ENCODE peak calls at places on chromosomes 5 and 9, in seven cellular contexts. One of them, this sample, is unnamed.

GRCh38 chr9:18368206-18368605 is 105.7 kb upstream of the ADAMTSL1 start:
- DNase-seq in H9: no peak
- DNase-seq in mesenchymal stem cell: no peak
- DNase-seq in mesendoderm: no peak
- DNase-seq in neuronal stem cell: no peak
- DNase-seq in trophoblast cell: no peak
- DNase-seq in H1: no peak
- DNase-seq in this sample: peak; percentile 32

GRCh38 chr9:107749787-107750444 is 260.3 kb upstream of the KLF4 start:
- DNase-seq in H9: peak; percentile 79
- DNase-seq in mesenchymal stem cell: peak; percentile 87
- DNase-seq in mesendoderm: peak; percentile 85
- DNase-seq in neuronal stem cell: no peak
- DNase-seq in trophoblast cell: no peak
- DNase-seq in H1: peak; percentile 53
- DNase-seq in this sample: peak; percentile 96

GRCh38 chr5:120503311-120503710 is 39.2 kb downstream of the PRR16 start:
- DNase-seq in H9: no peak
- DNase-seq in mesenchymal stem cell: no peak
- DNase-seq in mesendoderm: no peak
- DNase-seq in neuronal stem cell: no peak
- DNase-seq in trophoblast cell: no peak
- DNase-seq in H1: no peak
- DNase-seq in this sample: no peak

GRCh38 chr5:88824892-88825781 is 57.8 kb downstream of the MEF2C start:
- DNase-seq in H9: no peak
- DNase-seq in mesenchymal stem cell: peak; percentile 65
- DNase-seq in mesendoderm: no peak
- DNase-seq in neuronal stem cell: no peak
- DNase-seq in trophoblast cell: no peak
- DNase-seq in H1: no peak
- DNase-seq in this sample: peak; percentile 67

GRCh38 chr5:50711280-50711679 is 44.8 kb downstream of the PARP8 start:
- DNase-seq in H9: no peak
- DNase-seq in mesenchymal stem cell: peak; percentile 61
- DNase-seq in mesendoderm: no peak
- DNase-seq in neuronal stem cell: no peak
- DNase-seq in trophoblast cell: no peak
- DNase-seq in H1: no peak
- DNase-seq in this sample: peak; percentile 8

GRCh38 chr5:110096419-110096818 is 406.7 kb downstream of the MAN2A1 start:
- DNase-seq in H9: no peak
- DNase-seq in mesenchymal stem cell: no peak
- DNase-seq in mesendoderm: no peak
- DNase-seq in neuronal stem cell: no peak
- DNase-seq in trophoblast cell: no peak
- DNase-seq in H1: no peak
- DNase-seq in this sample: no peak

GRCh38 chr9:61670616-61671015 is 480.8 kb downstream of the SPATA31A7 start:
- DNase-seq in H9: peak; percentile 2
- DNase-seq in mesenchymal stem cell: no peak
- DNase-seq in mesendoderm: no peak
- DNase-seq in neuronal stem cell: no peak
- DNase-seq in trophoblast cell: no peak
- DNase-seq in H1: no peak
- DNase-seq in this sample: no peak

GRCh38 chr5:51902512-51902911 is 519.3 kb downstream of the ISL1 start:
- DNase-seq in H9: no peak
- DNase-seq in mesenchymal stem cell: peak; percentile 1
- DNase-seq in mesendoderm: peak; percentile 22
- DNase-seq in neuronal stem cell: no peak
- DNase-seq in trophoblast cell: no peak
- DNase-seq in H1: no peak
- DNase-seq in this sample: no peak

GRCh38 chr5:13985736-13986418 is 41.4 kb upstream of the DNAH5 start:
- DNase-seq in H9: no peak
- DNase-seq in mesenchymal stem cell: peak; percentile 92
- DNase-seq in mesendoderm: peak; percentile 43
- DNase-seq in neuronal stem cell: no peak
- DNase-seq in trophoblast cell: no peak
- DNase-seq in H1: no peak
- DNase-seq in this sample: peak; percentile 92

GRCh38 chr9:33464045-33464636 is 9.6 kb downstream of the NOL6 start:
- DNase-seq in H9: no peak
- DNase-seq in mesenchymal stem cell: no peak
- DNase-seq in mesendoderm: no peak
- DNase-seq in neuronal stem cell: no peak
- DNase-seq in trophoblast cell: no peak
- DNase-seq in H1: no peak
- DNase-seq in this sample: no peak

GRCh38 chr5:5711112-5711511 is 288.6 kb downstream of the ICE1 start:
- DNase-seq in H9: no peak
- DNase-seq in mesenchymal stem cell: no peak
- DNase-seq in mesendoderm: no peak
- DNase-seq in neuronal stem cell: no peak
- DNase-seq in trophoblast cell: no peak
- DNase-seq in H1: no peak
- DNase-seq in this sample: no peak

GRCh38 chr5:36161317-36161716 is 9.4 kb downstream of the SKP2 start:
- DNase-seq in H9: no peak
- DNase-seq in mesenchymal stem cell: no peak
- DNase-seq in mesendoderm: no peak
- DNase-seq in neuronal stem cell: no peak
- DNase-seq in trophoblast cell: peak; percentile 67
- DNase-seq in H1: no peak
- DNase-seq in this sample: no peak

GRCh38 chr5:11384441-11385250 is 519.6 kb downstream of the CTNND2 start:
- DNase-seq in H9: peak; percentile 39
- DNase-seq in mesenchymal stem cell: no peak
- DNase-seq in mesendoderm: peak; percentile 22
- DNase-seq in neuronal stem cell: no peak
- DNase-seq in trophoblast cell: no peak
- DNase-seq in H1: peak; percentile 62
- DNase-seq in this sample: no peak

GRCh38 chr9:113520109-113520642 is 56.6 kb downstream of the RGS3 start:
- DNase-seq in H9: no peak
- DNase-seq in mesenchymal stem cell: peak; percentile 44
- DNase-seq in mesendoderm: no peak
- DNase-seq in neuronal stem cell: no peak
- DNase-seq in trophoblast cell: no peak
- DNase-seq in H1: no peak
- DNase-seq in this sample: peak; percentile 20

DNA sequence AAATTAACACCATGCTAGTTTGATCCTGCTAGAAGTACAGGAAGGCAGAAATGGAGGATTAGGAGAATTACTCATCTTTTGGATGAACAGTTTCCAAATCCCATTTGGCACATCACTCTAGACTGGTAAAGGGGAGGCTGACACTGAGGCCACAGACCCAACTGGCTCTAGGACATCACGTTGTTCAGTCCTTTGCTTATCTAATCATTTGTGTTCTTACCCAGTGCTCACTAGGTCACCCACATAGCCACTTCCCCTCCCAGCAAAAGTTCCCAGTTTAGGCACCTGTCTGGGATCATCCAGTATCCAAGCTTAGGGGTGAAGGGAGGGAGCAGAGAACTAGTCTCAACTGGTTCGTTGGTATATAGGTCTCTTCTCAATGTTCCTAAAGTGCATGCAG is 1.6 kb upstream of the LEAP2 start:
- DNase-seq in H9: no peak
- DNase-seq in mesenchymal stem cell: no peak
- DNase-seq in mesendoderm: no peak
- DNase-seq in neuronal stem cell: no peak
- DNase-seq in trophoblast cell: no peak
- DNase-seq in H1: no peak
- DNase-seq in this sample: no peak
- H2AK5ac ChIP-seq in H9: no peak overlapping the region
- H2AK5ac ChIP-seq in mesenchymal stem cell: no peak overlapping the region
- H2AK5ac ChIP-seq in mesendoderm: no peak overlapping the region
- H2AK5ac ChIP-seq in neuronal stem cell: no peak overlapping the region
- H2AK5ac ChIP-seq in trophoblast cell: no peak overlapping the region
- H2AK5ac ChIP-seq in H1: no peak overlapping the region
- H2AK5ac ChIP-seq in this sample: no peak overlapping the region

DNA sequence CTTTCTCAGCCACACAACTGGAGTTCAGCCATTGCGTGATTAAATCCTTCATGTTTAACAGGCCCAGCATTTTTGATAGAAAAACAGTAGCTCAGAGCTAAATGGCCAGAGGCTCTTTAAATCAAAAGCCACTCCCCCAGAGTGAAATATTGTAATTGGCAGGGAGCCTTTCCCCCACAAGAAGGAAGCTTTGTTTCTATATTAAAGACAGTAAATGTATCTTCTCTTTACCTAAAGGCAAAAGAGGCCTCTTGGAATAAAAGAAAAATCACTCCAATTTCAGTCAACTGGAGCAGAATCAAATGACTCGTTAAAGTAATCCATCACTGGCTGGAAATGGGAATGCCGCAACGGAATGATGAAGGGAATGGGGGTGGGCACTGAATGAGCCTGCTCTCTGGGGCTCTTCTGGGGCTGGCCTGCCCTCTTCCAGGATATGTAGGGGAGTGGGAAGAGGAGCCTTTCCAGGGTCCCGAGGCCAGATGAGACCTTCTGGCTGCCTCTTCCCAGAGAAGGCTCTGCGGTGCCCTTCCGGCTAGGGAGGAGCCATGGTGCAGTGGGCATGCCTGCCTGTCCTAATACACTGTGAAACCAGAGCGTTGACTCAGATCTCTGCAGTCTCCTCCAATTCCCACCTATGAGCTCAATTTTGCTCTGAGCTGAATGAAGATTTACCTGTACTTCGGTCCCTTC is 45.2 kb downstream of the ANKDD1B start:
- DNase-seq in H9: no peak
- DNase-seq in mesenchymal stem cell: no peak
- DNase-seq in mesendoderm: no peak
- DNase-seq in neuronal stem cell: no peak
- DNase-seq in trophoblast cell: no peak
- DNase-seq in H1: no peak
- DNase-seq in this sample: peak; percentile 46
- H2AK5ac ChIP-seq in H9: no peak overlapping the region
- H2AK5ac ChIP-seq in mesenchymal stem cell: no peak overlapping the region
- H2AK5ac ChIP-seq in mesendoderm: no peak overlapping the region
- H2AK5ac ChIP-seq in neuronal stem cell: no peak overlapping the region
- H2AK5ac ChIP-seq in trophoblast cell: no peak overlapping the region
- H2AK5ac ChIP-seq in H1: no peak overlapping the region
- H2AK5ac ChIP-seq in this sample: no peak overlapping the region

DNA sequence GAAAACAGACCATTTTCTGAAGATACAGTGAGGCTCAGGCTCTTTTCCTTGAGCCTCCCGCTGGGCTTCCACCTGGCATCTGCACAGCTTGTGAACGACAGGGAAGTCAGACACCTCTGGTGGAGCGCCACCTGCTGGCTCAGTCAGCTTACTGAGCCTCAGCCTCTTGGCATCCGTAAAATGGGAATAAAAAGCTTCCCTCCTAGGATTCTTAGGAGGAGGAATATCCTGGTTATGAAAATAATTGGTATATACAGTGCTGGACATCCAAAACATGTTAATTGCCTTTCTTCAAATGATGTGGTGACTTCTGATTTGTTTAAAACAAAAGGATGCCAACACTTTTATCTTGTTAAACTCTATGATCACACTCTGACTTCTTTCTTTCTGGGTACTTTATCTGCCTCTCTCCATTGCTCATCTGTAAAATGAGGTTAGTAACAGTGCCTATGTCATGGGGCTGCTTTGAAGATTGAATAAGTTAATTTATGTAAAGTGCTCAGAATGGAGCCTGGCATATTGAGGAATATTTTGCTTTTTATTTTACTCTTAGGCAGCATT is 67.5 kb downstream of the MAMDC2 start:
- DNase-seq in H9: peak; percentile 85
- DNase-seq in mesenchymal stem cell: peak; percentile 63
- DNase-seq in mesendoderm: peak; percentile 85
- DNase-seq in neuronal stem cell: peak; percentile 77
- DNase-seq in trophoblast cell: peak; percentile 82
- DNase-seq in H1: peak; percentile 89
- DNase-seq in this sample: peak; percentile 81
- H2AK5ac ChIP-seq in H9: no peak overlapping the region
- H2AK5ac ChIP-seq in mesenchymal stem cell: no peak overlapping the region
- H2AK5ac ChIP-seq in mesendoderm: no peak overlapping the region
- H2AK5ac ChIP-seq in neuronal stem cell: no peak overlapping the region
- H2AK5ac ChIP-seq in trophoblast cell: no peak overlapping the region
- H2AK5ac ChIP-seq in H1: peak overlapping the region; percentile 17
- H2AK5ac ChIP-seq in this sample: peak overlapping the region; percentile 61

GRCh38 chr9:83665576-83666200 is 42.1 kb downstream of the UBQLN1 start:
- DNase-seq in H9: no peak
- DNase-seq in mesenchymal stem cell: peak; percentile 33
- DNase-seq in mesendoderm: no peak
- DNase-seq in neuronal stem cell: no peak
- DNase-seq in trophoblast cell: no peak
- DNase-seq in H1: no peak
- DNase-seq in this sample: no peak

GRCh38 chr9:83669067-83669466 is 38.7 kb downstream of the UBQLN1 start:
- DNase-seq in H9: no peak
- DNase-seq in mesenchymal stem cell: no peak
- DNase-seq in mesendoderm: no peak
- DNase-seq in neuronal stem cell: no peak
- DNase-seq in trophoblast cell: no peak
- DNase-seq in H1: no peak
- DNase-seq in this sample: peak; percentile 12

GRCh38 chr9:83675466-83675865 is 32.3 kb downstream of the UBQLN1 start:
- DNase-seq in H9: no peak
- DNase-seq in mesenchymal stem cell: no peak
- DNase-seq in mesendoderm: no peak
- DNase-seq in neuronal stem cell: no peak
- DNase-seq in trophoblast cell: no peak
- DNase-seq in H1: no peak
- DNase-seq in this sample: no peak

DNA sequence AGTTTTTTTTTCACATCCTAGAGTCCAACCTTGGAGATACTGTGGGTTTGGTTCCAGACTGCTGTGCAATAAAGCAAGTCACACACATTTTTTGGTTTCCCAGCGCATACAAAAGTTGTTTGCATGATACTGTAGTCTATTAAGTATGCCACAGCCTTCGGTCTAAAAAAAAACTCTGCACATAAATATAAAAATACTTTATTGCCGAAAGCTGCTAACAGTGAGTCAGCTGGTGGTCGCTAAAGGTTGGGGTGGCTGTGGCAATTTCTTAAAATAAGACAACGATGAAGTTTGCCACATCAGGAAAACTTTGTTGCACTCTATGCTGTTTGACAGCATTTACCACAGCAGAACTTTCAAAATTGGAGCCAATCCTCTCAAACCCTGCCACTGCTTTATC is 37.4 kb downstream of the UBQLN1 start:
- DNase-seq in H9: no peak
- DNase-seq in mesenchymal stem cell: no peak
- DNase-seq in mesendoderm: no peak
- DNase-seq in neuronal stem cell: no peak
- DNase-seq in trophoblast cell: no peak
- DNase-seq in H1: no peak
- DNase-seq in this sample: no peak
- H2AK5ac ChIP-seq in H9: no peak overlapping the region
- H2AK5ac ChIP-seq in mesenchymal stem cell: no peak overlapping the region
- H2AK5ac ChIP-seq in mesendoderm: no peak overlapping the region
- H2AK5ac ChIP-seq in neuronal stem cell: no peak overlapping the region
- H2AK5ac ChIP-seq in trophoblast cell: no peak overlapping the region
- H2AK5ac ChIP-seq in H1: no peak overlapping the region
- H2AK5ac ChIP-seq in this sample: no peak overlapping the region